ENCODE peak calls at places on chromosome 1, in nine cellular contexts. Y, C, U, D, I, O, K, V and J are unnamed samples.
A peak's percentile ranks its signal among the peaks of the same experiment; 100 is the strongest.

GRCh38 chr1:226074046-226074445 is 11.5 kb downstream of the H3-3A start:
- DNase-seq in U (no peak), I (no peak), O (no peak), D (no peak), K (no peak), C (no peak), Y (no peak), V (no peak), J (no peak)

GRCh38 chr1:26677306-26678115 is 18.3 kb upstream of the ARID1A start:
- DNase-seq in K (peak; percentile 77), Y (peak; percentile 94), D (peak; percentile 86), I (peak; percentile 93), O (peak; percentile 93), C (peak; percentile 82), V (peak; percentile 39), U (peak; percentile 85), J (peak; percentile 81)

GRCh38 chr1:54996869-54997710 is 1.6 kb upstream of the BSND start:
- DNase-seq in V (peak; percentile 68), C (no peak), O (no peak), Y (no peak), D (no peak), I (peak; percentile 38), K (peak; percentile 39), U (peak; percentile 43), J (no peak)

GRCh38 chr1:67327864-67328263 is 20.2 kb downstream of the IL12RB2 start:
- DNase-seq in V (no peak), Y (no peak), D (no peak), K (no peak), I (no peak), U (no peak), C (no peak), O (no peak), J (no peak)

GRCh38 chr1:198157847-198158765 is 1.3 kb downstream of the NEK7 start:
- DNase-seq in C (peak; percentile 55), U (peak; percentile 56), Y (no peak), K (peak; percentile 63), O (peak; percentile 11), V (peak; percentile 20), I (peak; percentile 18), D (no peak), J (peak; percentile 83)

GRCh38 chr1:56029329-56030003 is 549.9 kb downstream of the PLPP3 start:
- DNase-seq in C (no peak), V (no peak), D (no peak), I (peak; percentile 51), Y (no peak), K (no peak), U (peak; percentile 2), O (peak; percentile 12), J (no peak)

GRCh38 chr1:218250492-218250891 is 34.6 kb upstream of the RRP15 start:
- DNase-seq in D (no peak), U (peak; percentile 56), C (no peak), O (no peak), Y (no peak), K (no peak), I (no peak), V (no peak), J (no peak)

GRCh38 chr1:193927550-193927949 is 741.1 kb upstream of the B3GALT2 start:
- DNase-seq in Y (peak; percentile 2), I (no peak), K (no peak), O (no peak), C (peak; percentile 4), D (no peak), U (peak; percentile 71), V (no peak), J (no peak)

GRCh38 chr1:103788377-103788776 is 38.7 kb downstream of the AMY1C start:
- DNase-seq in I (no peak), O (peak; percentile 60), Y (no peak), K (peak; percentile 34), V (no peak), D (no peak), U (peak; percentile 34), C (peak; percentile 0), J (peak; percentile 57)

GRCh38 chr1:97108200-97108599 is 386.6 kb downstream of the PTBP2 start:
- DNase-seq in Y (no peak), I (no peak), U (no peak), V (no peak), D (no peak), C (no peak), K (peak; percentile 52), O (peak; percentile 28), J (no peak)

GRCh38 chr1:56469640-56470371 is 109.6 kb downstream of the PLPP3 start:
- DNase-seq in K (peak; percentile 77), D (no peak), Y (no peak), O (peak; percentile 58), V (no peak), C (no peak), U (no peak), I (no peak), J (no peak)

GRCh38 chr1:2468041-2468472 is 8.0 kb upstream of the PLCH2 start:
- DNase-seq in O (peak; percentile 48), Y (no peak), V (peak; percentile 65), I (peak; percentile 70), C (peak; percentile 33), U (peak; percentile 75), K (peak; percentile 51), D (peak; percentile 34), J (peak; percentile 81)

GRCh38 chr1:235056937-235057336 is 71.7 kb downstream of the TOMM20 start:
- DNase-seq in K (peak; percentile 42), O (peak; percentile 17), C (no peak), U (no peak), D (no peak), V (no peak), Y (no peak), I (peak; percentile 5), J (no peak)

DNA sequence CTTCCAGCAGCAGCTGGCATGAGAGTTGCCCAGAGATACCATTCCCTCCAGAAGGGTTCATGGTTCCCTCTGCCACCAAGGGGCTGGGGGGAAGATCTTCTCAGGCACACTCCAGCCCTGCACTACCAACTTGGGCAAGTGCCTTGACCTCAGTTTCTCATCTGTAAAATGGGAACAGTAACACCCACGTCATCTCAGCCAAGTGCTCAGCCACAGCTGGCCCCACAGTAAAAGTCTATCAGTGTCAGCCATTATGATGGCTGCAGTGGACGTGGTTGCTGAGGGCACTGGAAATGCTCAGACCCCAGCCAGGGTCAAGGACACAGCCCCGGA is 16.3 kb upstream of the TAS1R2 start:
- DNase-seq in O (no peak), Y (no peak), U (no peak), C (no peak), K (no peak), V (no peak), D (no peak), I (no peak), J (no peak)
- H3K9me2 ChIP-seq in O (no peaks in the 10 kb centered on the region), Y (no peaks in the 10 kb centered on the region), U (no peaks in the 10 kb centered on the region), C (no peaks in the 10 kb centered on the region), K (no peaks in the 10 kb centered on the region), V (no peaks in the 10 kb centered on the region), D (no peaks in the 10 kb centered on the region), I (no peaks in the 10 kb centered on the region), J (no peaks in the 10 kb centered on the region)

DNA sequence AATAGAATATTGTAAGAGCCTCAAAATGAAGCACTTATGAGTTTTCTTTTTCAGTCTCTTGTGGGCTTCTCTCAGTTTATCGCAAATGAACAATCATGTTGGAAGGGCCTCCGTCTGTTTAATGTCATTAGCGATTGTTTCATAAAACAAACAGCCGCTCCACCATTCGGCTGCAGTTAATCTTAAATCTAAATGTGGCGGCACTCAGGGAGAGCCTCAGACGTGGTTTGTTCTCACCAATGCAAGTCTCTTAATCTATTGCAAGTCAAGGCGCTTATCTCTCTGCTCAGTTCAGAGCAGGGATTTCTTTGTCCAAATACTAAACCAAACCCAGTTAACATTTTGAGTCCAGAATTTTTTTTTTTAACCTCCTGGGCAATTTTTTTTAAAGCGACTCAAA is 35.0 kb upstream of the ESRRG start:
- DNase-seq in D (no peak), I (no peak), U (no peak), C (no peak), Y (no peak), V (peak; percentile 6), O (no peak), K (no peak), J (no peak)
- H3K9me2 ChIP-seq in D (no peaks in the 10 kb centered on the region), I (no peaks in the 10 kb centered on the region), U (no peaks in the 10 kb centered on the region), C (no peaks in the 10 kb centered on the region), Y (no peaks in the 10 kb centered on the region), V (no peaks in the 10 kb centered on the region), O (no peaks in the 10 kb centered on the region), K (no peaks in the 10 kb centered on the region), J (no peaks in the 10 kb centered on the region)

GRCh38 chr1:3555131-3555920 is 56.0 kb downstream of the MEGF6 start:
- DNase-seq in I (no peak), K (no peak), O (no peak), V (no peak), U (no peak), Y (no peak), C (no peak), D (peak; percentile 85), J (no peak)

GRCh38 chr1:3557366-3557765 is 53.9 kb downstream of the MEGF6 start:
- DNase-seq in C (no peak), D (no peak), V (no peak), Y (no peak), O (no peak), U (no peak), I (no peak), K (no peak), J (no peak)

GRCh38 chr1:3553940-3554223 is 57.4 kb downstream of the MEGF6 start:
- DNase-seq in D (no peak), V (no peak), K (no peak), C (no peak), O (no peak), I (no peak), U (no peak), Y (no peak), J (no peak)

GRCh38 chr1:3558036-3558726 is 53.1 kb downstream of the MEGF6 start:
- DNase-seq in Y (no peak), O (no peak), I (no peak), D (no peak), K (no peak), U (no peak), V (no peak), C (no peak), J (no peak)

GRCh38 chr1:3556336-3556735 is 55.0 kb downstream of the MEGF6 start:
- DNase-seq in V (no peak), C (no peak), K (no peak), O (no peak), U (no peak), Y (no peak), D (no peak), I (no peak), J (no peak)
- H3K9me2 ChIP-seq in V (no peaks in the 10 kb centered on the region), C (no peaks in the 10 kb centered on the region), K (no peaks in the 10 kb centered on the region), O (no peaks in the 10 kb centered on the region), U (no peaks in the 10 kb centered on the region), Y (no peaks in the 10 kb centered on the region), D (no peaks in the 10 kb centered on the region), I (no peaks in the 10 kb centered on the region), J (no peaks in the 10 kb centered on the region)

DNA sequence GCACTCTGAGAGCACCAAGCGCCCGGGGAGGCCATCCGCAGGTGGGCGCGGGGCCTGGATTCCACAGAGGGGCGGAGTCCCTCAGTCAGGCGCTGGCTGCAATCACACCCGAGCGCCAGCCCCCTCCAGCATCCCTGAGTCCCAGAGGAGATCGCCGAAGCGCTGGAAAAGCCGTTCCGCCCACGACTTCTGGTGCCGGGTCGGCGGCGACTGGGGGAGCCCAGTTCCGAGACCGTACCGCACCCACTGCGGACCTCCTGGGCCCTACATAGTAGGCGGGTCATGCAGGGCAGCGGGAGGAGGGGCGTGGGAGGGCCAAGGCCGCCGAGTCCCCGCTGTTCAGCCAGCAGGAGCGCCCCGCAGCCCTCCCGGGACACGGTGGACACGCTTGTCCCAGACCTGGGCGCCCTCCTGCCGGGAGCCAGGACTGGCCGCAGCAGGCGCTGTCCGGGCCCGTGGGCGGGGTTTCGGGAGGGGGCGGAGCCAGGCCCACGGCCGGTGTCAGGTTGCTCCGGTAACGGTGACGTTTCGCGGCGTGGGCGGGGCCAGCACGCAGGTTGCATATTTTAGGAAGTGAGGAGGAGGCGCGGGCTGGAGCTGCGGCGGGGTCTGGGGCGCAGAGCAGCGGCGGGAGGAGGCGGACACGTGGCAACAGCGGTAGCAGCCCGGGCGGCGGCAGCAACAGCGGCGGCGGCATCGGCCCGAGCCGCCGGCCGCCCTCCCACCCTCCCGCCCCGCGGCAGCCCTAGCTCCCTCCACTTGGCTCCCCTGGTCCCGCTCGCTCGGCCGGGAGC is at the start of gene ATP1A1:
- DNase-seq in K (peak; percentile 94), U (peak; percentile 97), Y (peak; percentile 79), V (peak; percentile 98), I (peak; percentile 98), O (peak; percentile 95), C (peak; percentile 96), D (peak; percentile 98), J (peak; percentile 98)
- H3K9me2 ChIP-seq in K (no peaks in the 10 kb centered on the region), U (no peaks in the 10 kb centered on the region), Y (no peaks in the 10 kb centered on the region), V (no peaks in the 10 kb centered on the region), I (no peaks in the 10 kb centered on the region), O (no peaks in the 10 kb centered on the region), C (no peaks in the 10 kb centered on the region), D (no peaks in the 10 kb centered on the region), J (no peaks in the 10 kb centered on the region)